ENCODE peak calls at places on chromosomes 4 and X, in ten cellular contexts. T is NCI-H510A treated with DMSO at 0.1 percent for 48 hours; U is stimulated activated CD4-positive, alpha-beta T cell treated with anti-CD3 and anti-CD28 coated beads, TNF-alpha, amount 100 ng/mL, for 48 hours; B is Caki2; V is left colon; S is activated T-helper 1 cell treated with anti-CD3 and anti-CD28 coated beads, Interleukin-12 subunit alpha, Interleukin-12 subunit beta, Interleukin-2, Interleukin-4 antibody, amounts not matched to agents 30 ng/mL and 10 ng/mL and 1 ng/mL, durations not matched to agents 14 hours and 24 hours and 36 hours; M is GM18507; F is naive thymus-derived CD8-positive, alpha-beta T cell; Z is activated CD4-positive, CD25-positive, alpha-beta regulatory T cell; P is GM04504. W is an unnamed sample.

GRCh38 chr4:113575391-113575790 is 186.1 kb downstream of the CAMK2D start:
- DNase-seq in T (no peak), U (no peak), B (no peak), V (no peak), S (no peak), M (no peak), F (no peak), Z (no peak), P (no peak), W (no peak)

GRCh38 chrX:69170319-69170718 is 5.1 kb upstream of the PJA1 start:
- DNase-seq in T (no peak), U (no peak), B (no peak), V (no peak), S (no peak), M (no peak), F (no peak), Z (no peak), P (no peak), W (no peak)

GRCh38 chrX:119340606-119341205 is 58.4 kb upstream of the SLC25A43 start:
- DNase-seq in T (no peak), U (no peak), B (no peak), V (no peak), S (no peak), M (no peak), F (no peak), Z (no peak), P (no peak), W (no peak)

GRCh38 chr4:161419822-161420221 is 744.0 kb downstream of the FSTL5 start:
- DNase-seq in T (no peak), U (no peak), B (no peak), V (no peak), S (no peak), M (no peak), F (no peak), Z (no peak), P (no peak), W (peak)

GRCh38 chr4:78651250-78651860 is 99.8 kb downstream of the ANXA3 start:
- DNase-seq in T (no peak), U (no peak), B (no peak), V (no peak), S (no peak), M (no peak), F (no peak), Z (no peak), P (no peak), W (no peak)

GRCh38 chrX:21968333-21968732 is 27.8 kb downstream of the SMS start:
- DNase-seq in T (no peak), U (no peak), B (no peak), V (no peak), S (no peak), M (no peak), F (no peak), Z (no peak), P (no peak), W (no peak)

GRCh38 chrX:9785944-9786741 is at the start of gene SHROOM2:
- DNase-seq in T (peak), U (no peak), B (peak), V (no peak), S (no peak), M (no peak), F (no peak), Z (no peak), P (no peak), W (no peak)

GRCh38 chr4:177789610-177790009 is 347.4 kb upstream of the AGA start:
- DNase-seq in T (no peak), U (no peak), B (no peak), V (no peak), S (no peak), M (no peak), F (no peak), Z (no peak), P (no peak), W (no peak)

GRCh38 chrX:3250946-3251345 is 95.5 kb downstream of the MXRA5 start:
- DNase-seq in T (no peak), U (no peak), B (no peak), V (no peak), S (no peak), M (no peak), F (no peak), Z (no peak), P (no peak), W (no peak)

GRCh38 chrX:153794897-153795816 is 689 bp downstream of the SSR4 start:
- DNase-seq in T (no peak), U (no peak), B (no peak), V (no peak), S (no peak), M (no peak), F (no peak), Z (no peak), P (no peak), W (no peak)

GRCh38 chrX:16022580-16023170 is 100.7 kb upstream of the GRPR start:
- DNase-seq in T (no peak), U (no peak), B (peak), V (no peak), S (no peak), M (no peak), F (no peak), Z (no peak), P (no peak), W (no peak)

GRCh38 chr4:1200425-1201035 is 28.1 kb upstream of the SPON2 start:
- DNase-seq in T (no peak), U (no peak), B (no peak), V (peak), S (no peak), M (no peak), F (no peak), Z (no peak), P (peak), W (peak)

GRCh38 chr4:186772936-186773335 is 49.3 kb upstream of the FAT1 start:
- DNase-seq in T (no peak), U (no peak), B (no peak), V (no peak), S (no peak), M (no peak), F (no peak), Z (no peak), P (no peak), W (no peak)

GRCh38 chrX:111914398-111915092 is 38.6 kb downstream of the TRPC5OS start:
- DNase-seq in T (peak), U (no peak), B (peak), V (no peak), S (no peak), M (no peak), F (no peak), Z (no peak), P (no peak), W (peak)

GRCh38 chr4:159374749-159375535 is 272.1 kb downstream of the RAPGEF2 start:
- DNase-seq in T (no peak), U (no peak), B (no peak), V (no peak), S (no peak), M (no peak), F (no peak), Z (no peak), P (no peak), W (no peak)

GRCh38 chr4:150218447-150218846 is 140.2 kb downstream of the DCLK2 start:
- DNase-seq in T (no peak), U (no peak), B (no peak), V (no peak), S (no peak), M (no peak), F (no peak), Z (no peak), P (no peak), W (no peak)

GRCh38 chrX:123779908-123780396 is 47.1 kb upstream of the THOC2 start:
- DNase-seq in T (peak), U (no peak), B (peak), V (no peak), S (no peak), M (no peak), F (no peak), Z (no peak), P (no peak), W (no peak)

GRCh38 chr4:169201144-169202124 is 69.3 kb downstream of the SH3RF1 start:
- DNase-seq in T (no peak), U (no peak), B (no peak), V (no peak), S (no peak), M (no peak), F (no peak), Z (no peak), P (peak), W (no peak)

GRCh38 chr4:177573487-177573886 is 131.2 kb upstream of the AGA start:
- DNase-seq in T (no peak), U (no peak), B (peak), V (no peak), S (no peak), M (no peak), F (no peak), Z (no peak), P (peak), W (no peak)

GRCh38 chr4:24470681-24471622 is 113.4 kb downstream of the DHX15 start:
- DNase-seq in T (no peak), U (no peak), B (peak), V (no peak), S (no peak), M (no peak), F (no peak), Z (no peak), P (no peak), W (peak)

GRCh38 chr4:122045533-122045932 is 93.7 kb upstream of the TRPC3 start:
- DNase-seq in T (peak), U (no peak), B (peak), V (no peak), S (no peak), M (no peak), F (no peak), Z (no peak), P (peak), W (peak)

GRCh38 chrX:45435481-45435880 is 234.8 kb upstream of the DIPK2B start:
- DNase-seq in T (no peak), U (no peak), B (no peak), V (no peak), S (no peak), M (no peak), F (no peak), Z (no peak), P (no peak), W (no peak)

GRCh38 chrX:32673193-32673592 is 538.2 kb downstream of the DMD start:
- DNase-seq in T (peak), U (no peak), B (peak), V (no peak), S (no peak), M (no peak), F (no peak), Z (no peak), P (no peak), W (no peak)

GRCh38 chrX:82208976-82209375 is 1007.1 kb downstream of the SH3BGRL start:
- DNase-seq in T (no peak), U (no peak), B (no peak), V (no peak), S (no peak), M (no peak), F (no peak), Z (no peak), P (no peak), W (no peak)